ENCODE peak calls at places on chromosomes 4 and X, in five cellular contexts. G is GM23248; C is suprapubic skin; X is CD8-positive, alpha-beta memory T cell; L is bronchial epithelial cell. K is an unnamed sample.

GRCh38 chrX:24619647-24620046 is 27.5 kb downstream of the PCYT1B start:
- DNase-seq in G (peak), C (no peak), X (no peak), L (peak), K (no peak)

GRCh38 chrX:10855845-10856244 is 235.5 kb upstream of the MID1 start:
- DNase-seq in G (no peak), C (no peak), X (no peak), L (no peak), K (no peak)

GRCh38 chr4:46975144-46975543 is 18.2 kb downstream of the GABRA4 start:
- DNase-seq in G (no peak), C (no peak), X (no peak), L (no peak), K (no peak)

GRCh38 chr4:14529653-14530052 is 472.6 kb upstream of the CPEB2 start:
- DNase-seq in G (no peak), C (no peak), X (no peak), L (peak), K (no peak)

GRCh38 chrX:116267511-116268040 is 97.0 kb downstream of the AGTR2 start:
- DNase-seq in G (peak), C (no peak), X (no peak), L (no peak), K (no peak)

GRCh38 chrX:13574600-13574999 is 5.2 kb downstream of the EGFL6 start:
- DNase-seq in G (no peak), C (no peak), X (no peak), L (no peak), K (no peak)

GRCh38 chrX:41337140-41337539 is 3.2 kb downstream of the DDX3X start:
- DNase-seq in G (peak), C (no peak), X (no peak), L (no peak), K (no peak)

GRCh38 chr4:56345461-56345860 is 41.8 kb downstream of the AASDH start:
- DNase-seq in G (peak), C (no peak), X (no peak), L (no peak), K (no peak)

GRCh38 chrX:70038951-70039350 is 10.8 kb downstream of the AWAT2 start:
- DNase-seq in G (peak), C (no peak), X (no peak), L (no peak), K (no peak)

GRCh38 chr4:105605493-105605892 is 53.1 kb downstream of the ARHGEF38 start:
- DNase-seq in G (peak), C (no peak), X (no peak), L (peak), K (no peak)

GRCh38 chr4:180967936-180968335 is 1275.3 kb upstream of the TENM3 start:
- DNase-seq in G (no peak), C (no peak), X (no peak), L (no peak), K (no peak)

GRCh38 chrX:136867096-136867491 is 13.4 kb downstream of the RBMX start:
- DNase-seq in G (peak), C (no peak), X (no peak), L (no peak), K (no peak)

GRCh38 chr4:110005461-110006056 is 92.9 kb downstream of the EGF start:
- DNase-seq in G (peak), C (no peak), X (no peak), L (peak), K (no peak)

GRCh38 chr4:142282870-142283431 is 563.1 kb downstream of the INPP4B start:
- DNase-seq in G (peak), C (no peak), X (no peak), L (no peak), K (no peak)

GRCh38 chr4:76147454-76148141 is 599 bp downstream of the NUP54 start:
- DNase-seq in G (peak), C (peak), X (no peak), L (peak), K (no peak)

GRCh38 chr4:55249476-55249875 is 96.6 kb upstream of the SRD5A3 start:
- DNase-seq in G (no peak), C (no peak), X (no peak), L (no peak), K (no peak)

GRCh38 chr4:37815591-37815990 is 10.9 kb upstream of the PGM2 start:
- DNase-seq in G (no peak), C (no peak), X (no peak), L (no peak), K (no peak)

GRCh38 chr4:113943863-113944262 is 35.6 kb downstream of the ARSJ start:
- DNase-seq in G (peak), C (no peak), X (no peak), L (no peak), K (no peak)

GRCh38 chr4:156336516-156336915 is 382.9 kb upstream of the CTSO start:
- DNase-seq in G (no peak), C (no peak), X (no peak), L (peak), K (no peak)

GRCh38 chr4:25103423-25103822 is 56.8 kb downstream of the SEPSECS start:
- DNase-seq in G (no peak), C (no peak), X (no peak), L (no peak), K (peak)

GRCh38 chrX:31590581-31591113 is 518.8 kb upstream of the FTHL17 start:
- DNase-seq in G (peak), C (no peak), X (no peak), L (peak), K (no peak)

GRCh38 chr4:47528651-47529050 is 43.6 kb downstream of the ATP10D start:
- DNase-seq in G (peak), C (no peak), X (no peak), L (peak), K (no peak)

GRCh38 chr4:3863841-3864734 is 97.9 kb downstream of the ADRA2C start:
- DNase-seq in G (no peak), C (peak), X (peak), L (peak), K (no peak)

GRCh38 chr4:126697748-126698147 is 935.0 kb upstream of the INTU start:
- DNase-seq in G (peak), C (no peak), X (no peak), L (peak), K (no peak)

GRCh38 chr4:77201343-77201742 is 44.3 kb downstream of the CCNG2 start:
- DNase-seq in G (peak), C (no peak), X (no peak), L (peak), K (no peak)

GRCh38 chrX:11462136-11462535 is 168.9 kb downstream of the AMELX start:
- DNase-seq in G (peak), C (no peak), X (no peak), L (no peak), K (no peak)

GRCh38 chr4:156778606-156779005 is 193.0 kb downstream of the PDGFC start:
- DNase-seq in G (peak), C (no peak), X (no peak), L (peak), K (no peak)

GRCh38 chr4:173503330-173504180 is 26.5 kb downstream of the HAND2 start:
- DNase-seq in G (no peak), C (no peak), X (no peak), L (no peak), K (no peak)

GRCh38 chr4:145501051-145501660 is 19.5 kb downstream of the SMAD1 start:
- DNase-seq in G (no peak), C (no peak), X (no peak), L (no peak), K (no peak)

DNA sequence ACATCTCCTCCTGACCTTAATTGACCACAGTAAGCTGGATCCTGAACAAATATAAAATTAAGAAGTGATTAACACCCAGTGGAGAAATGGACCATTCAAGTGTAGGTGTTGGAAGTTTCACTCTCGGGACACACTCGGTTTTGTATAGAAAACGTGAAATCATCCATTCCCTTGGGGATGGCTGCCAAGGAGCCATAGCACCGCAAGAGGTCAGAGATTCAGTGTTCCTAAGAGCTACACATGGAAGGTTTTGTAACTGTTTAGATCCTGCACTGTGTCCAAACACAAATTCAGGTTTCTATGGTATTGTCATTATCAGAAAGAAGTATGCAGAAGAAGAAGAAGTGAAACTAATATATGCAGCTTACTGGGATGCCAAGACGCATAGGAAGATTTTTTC is 281.0 kb downstream of the LDB2 start:
- DNase-seq in G (peak), C (no peak), X (no peak), L (no peak), K (no peak)
- H3K4me3 ChIP-seq in G (peak), C (peak), X (no peak), L (no peak), K (no peak)

GRCh38 chrX:71111141-71111843 is at the start of gene IL2RG:
- DNase-seq in G (no peak), C (no peak), X (peak), L (peak), K (no peak)
- H3K4me3 ChIP-seq in G (no peak), C (peak), X (peak), L (no peak), K (no peak)

GRCh38 chr4:41969666-41970065 is 11.9 kb upstream of the DCAF4L1 start:
- DNase-seq in G (no peak), C (no peak), X (no peak), L (no peak), K (no peak)
- H3K4me3 ChIP-seq in G (no peak), C (no peak), X (no peak), L (no peak), K (no peak)

GRCh38 chr4:168541608-168541953 is 44.7 kb downstream of the PALLD start:
- DNase-seq in G (peak), C (no peak), X (no peak), L (peak), K (no peak)

GRCh38 chr4:168540865-168541607 is 44.2 kb downstream of the PALLD start:
- DNase-seq in G (no peak), C (no peak), X (no peak), L (peak), K (no peak)

GRCh38 chr4:168537556-168537955 is 40.7 kb downstream of the PALLD start:
- DNase-seq in G (peak), C (no peak), X (no peak), L (peak), K (no peak)

GRCh38 chr4:168537086-168537485 is 40.2 kb downstream of the PALLD start:
- DNase-seq in G (no peak), C (no peak), X (no peak), L (peak), K (no peak)

DNA sequence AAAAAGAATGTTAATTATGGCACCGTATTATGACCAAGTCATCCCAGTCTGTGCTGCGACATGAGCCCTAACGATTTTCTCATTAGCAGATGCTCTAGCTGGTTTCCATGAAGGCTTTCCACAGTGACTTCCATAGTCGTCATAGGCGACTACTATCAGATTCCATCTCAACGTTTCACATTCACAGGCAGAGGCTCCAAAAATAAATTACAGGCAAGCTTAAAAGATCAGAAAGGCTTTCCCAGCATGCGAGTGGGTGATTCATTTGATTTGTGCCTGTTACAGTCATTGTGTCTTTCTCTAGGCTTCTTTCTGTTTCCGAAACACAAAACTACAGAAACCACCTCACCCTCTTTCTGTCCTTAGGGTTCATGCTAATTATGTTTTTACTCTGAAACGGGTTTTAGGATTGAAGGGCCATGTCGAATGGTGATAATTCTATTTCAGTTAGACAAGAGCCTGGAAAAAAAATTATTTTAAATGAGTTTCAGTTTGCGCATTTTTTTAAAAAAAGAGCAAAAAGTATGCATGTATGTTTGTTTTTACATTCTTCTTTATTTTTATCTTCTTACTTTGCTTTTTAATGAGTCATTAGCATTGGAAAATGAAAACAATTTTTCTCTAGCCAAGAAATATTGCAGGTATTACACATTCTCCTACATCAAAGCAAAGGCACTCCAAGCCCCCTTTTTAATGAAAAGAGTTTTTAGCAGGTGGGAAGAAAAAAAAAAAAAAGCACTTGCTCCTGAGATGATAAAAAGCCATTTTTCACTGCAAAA is 43.4 kb downstream of the PALLD start:
- DNase-seq in G (peak), C (no peak), X (no peak), L (no peak), K (no peak)
- H3K4me3 ChIP-seq in G (peak), C (no peak), X (no peak), L (no peak), K (no peak)

K was measured in coronary artery.